ENCODE peak calls at places on chromosomes 11 and 22, in six cellular contexts. L is HL-60, O is osteocyte, M is RWPE1, X is tibial nerve, P is Panc1. C is an unnamed sample.
A peak's percentile ranks its signal among the peaks of the same experiment; 100 is the strongest.

GRCh38 chr11:64235427-64236161 is 1.2 kb downstream of the VEGFB start:
- DNase-seq in L (no peak), O (no peak), M (no peak), X (no peak), P (no peak), C (no peak)

GRCh38 chr22:39725351-39726035 is 154.9 kb downstream of the CACNA1I start:
- DNase-seq in L (no peak), O (peak; percentile 72), M (no peak), X (no peak), P (no peak), C (peak; percentile 80)

GRCh38 chr11:57348636-57349323 is 10.6 kb downstream of the P2RX3 start:
- DNase-seq in L (no peak), O (no peak), M (no peak), X (no peak), P (no peak), C (no peak)

GRCh38 chr11:4495487-4495886 is 13.0 kb downstream of the OR52K1 start:
- DNase-seq in L (no peak), O (no peak), M (no peak), X (no peak), P (no peak), C (no peak)

GRCh38 chr22:23085785-23086184 is 15.5 kb downstream of the GNAZ start:
- DNase-seq in L (no peak), O (no peak), M (no peak), X (no peak), P (no peak), C (no peak)

GRCh38 chr11:34337016-34337415 is 20.8 kb downstream of the ABTB2 start:
- DNase-seq in L (no peak), O (no peak), M (no peak), X (no peak), P (no peak), C (peak; percentile 66)

GRCh38 chr11:83573097-83573496 is 286.9 kb upstream of the CCDC90B start:
- DNase-seq in L (no peak), O (no peak), M (peak; percentile 34), X (no peak), P (no peak), C (no peak)

GRCh38 chr11:18700375-18700774 is 1.8 kb downstream of the TMEM86A start:
- DNase-seq in L (no peak), O (no peak), M (no peak), X (no peak), P (no peak), C (no peak)

GRCh38 chr11:85725510-85726258 is 39.7 kb upstream of the CCDC89 start:
- DNase-seq in L (no peak), O (no peak), M (peak; percentile 59), X (no peak), P (no peak), C (no peak)

GRCh38 chr11:81368192-81368591 is 1365.5 kb downstream of the FAM181B start:
- DNase-seq in L (no peak), O (no peak), M (no peak), X (no peak), P (no peak), C (no peak)

GRCh38 chr11:44380820-44381219 is 70.9 kb upstream of the ALX4 start:
- DNase-seq in L (no peak), O (no peak), M (no peak), X (no peak), P (no peak), C (no peak)

GRCh38 chr11:44382118-44382517 is 72.2 kb upstream of the ALX4 start:
- DNase-seq in L (no peak), O (no peak), M (no peak), X (no peak), P (no peak), C (no peak)

GRCh38 chr11:44383246-44383645 is 73.3 kb upstream of the ALX4 start:
- DNase-seq in L (no peak), O (no peak), M (no peak), X (no peak), P (no peak), C (no peak)

GRCh38 chr11:44381261-44381660 is 71.3 kb upstream of the ALX4 start:
- DNase-seq in L (no peak), O (no peak), M (no peak), X (no peak), P (no peak), C (no peak)

GRCh38 chr11:44382648-44383240 is 72.8 kb upstream of the ALX4 start:
- DNase-seq in L (no peak), O (no peak), M (no peak), X (no peak), P (no peak), C (peak; percentile 86)
- TF ChIP-seq CTCF in L (no peak), O (no peak), M (no peak), X (no peak), P (no peak), C (no peak)

GRCh38 chr22:48800036-48800885 is 1027.4 kb downstream of the BRD1 start:
- DNase-seq in L (no peak), O (peak; percentile 75), M (no peak), X (no peak), P (no peak), C (no peak)

GRCh38 chr22:48803171-48803992 is 1024.3 kb downstream of the BRD1 start:
- DNase-seq in L (no peak), O (no peak), M (no peak), X (no peak), P (no peak), C (no peak)

GRCh38 chr22:48802576-48802975 is 1025.1 kb downstream of the BRD1 start:
- DNase-seq in L (no peak), O (no peak), M (no peak), X (no peak), P (no peak), C (no peak)

GRCh38 chr22:48799227-48799970 is 1028.3 kb downstream of the BRD1 start:
- DNase-seq in L (no peak), O (peak; percentile 77), M (no peak), X (no peak), P (no peak), C (no peak)

GRCh38 chr22:48800886-48801607 is 1026.6 kb downstream of the BRD1 start:
- DNase-seq in L (no peak), O (peak; percentile 77), M (no peak), X (no peak), P (no peak), C (no peak)
- TF ChIP-seq CTCF in L (no peak), O (no peak), M (no peak), X (no peak), P (no peak), C (no peak)

DNA sequence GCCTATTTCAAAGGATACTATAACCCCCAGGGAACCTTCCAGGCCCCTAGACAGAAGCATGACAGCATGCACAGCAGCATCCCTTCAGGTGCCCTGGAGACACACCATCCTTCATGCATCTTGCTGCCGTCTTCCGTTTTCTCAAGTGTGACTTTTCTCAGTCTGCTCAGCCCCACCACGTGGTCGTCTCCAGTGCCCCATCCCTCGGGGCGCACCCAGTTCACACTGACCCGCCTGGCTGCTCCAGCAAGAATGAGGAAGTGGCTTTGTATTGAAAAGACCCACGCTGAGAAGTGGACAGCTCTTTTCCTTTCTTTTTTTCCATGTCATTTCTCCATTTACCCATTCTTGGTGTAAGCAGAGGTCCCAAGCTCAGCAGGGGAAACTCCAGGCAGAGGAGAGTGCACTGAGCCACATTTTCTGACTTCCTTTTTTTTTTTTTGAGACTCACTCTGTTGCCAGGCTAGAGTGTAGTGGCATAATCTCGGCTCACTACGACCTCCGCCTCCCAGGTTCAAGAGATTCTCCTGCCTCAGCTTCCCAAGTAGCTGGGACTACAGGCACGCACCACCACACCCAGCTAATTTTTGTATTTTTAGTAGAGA is 14.5 kb downstream of the SERPINH1 start:
- DNase-seq in L (no peak), O (peak; percentile 89), M (no peak), X (peak; percentile 35), P (no peak), C (peak; percentile 88)
- TF ChIP-seq CTCF in L (no peak), O (no peak), M (no peak), X (no peak), P (no peak), C (no peak)

DNA sequence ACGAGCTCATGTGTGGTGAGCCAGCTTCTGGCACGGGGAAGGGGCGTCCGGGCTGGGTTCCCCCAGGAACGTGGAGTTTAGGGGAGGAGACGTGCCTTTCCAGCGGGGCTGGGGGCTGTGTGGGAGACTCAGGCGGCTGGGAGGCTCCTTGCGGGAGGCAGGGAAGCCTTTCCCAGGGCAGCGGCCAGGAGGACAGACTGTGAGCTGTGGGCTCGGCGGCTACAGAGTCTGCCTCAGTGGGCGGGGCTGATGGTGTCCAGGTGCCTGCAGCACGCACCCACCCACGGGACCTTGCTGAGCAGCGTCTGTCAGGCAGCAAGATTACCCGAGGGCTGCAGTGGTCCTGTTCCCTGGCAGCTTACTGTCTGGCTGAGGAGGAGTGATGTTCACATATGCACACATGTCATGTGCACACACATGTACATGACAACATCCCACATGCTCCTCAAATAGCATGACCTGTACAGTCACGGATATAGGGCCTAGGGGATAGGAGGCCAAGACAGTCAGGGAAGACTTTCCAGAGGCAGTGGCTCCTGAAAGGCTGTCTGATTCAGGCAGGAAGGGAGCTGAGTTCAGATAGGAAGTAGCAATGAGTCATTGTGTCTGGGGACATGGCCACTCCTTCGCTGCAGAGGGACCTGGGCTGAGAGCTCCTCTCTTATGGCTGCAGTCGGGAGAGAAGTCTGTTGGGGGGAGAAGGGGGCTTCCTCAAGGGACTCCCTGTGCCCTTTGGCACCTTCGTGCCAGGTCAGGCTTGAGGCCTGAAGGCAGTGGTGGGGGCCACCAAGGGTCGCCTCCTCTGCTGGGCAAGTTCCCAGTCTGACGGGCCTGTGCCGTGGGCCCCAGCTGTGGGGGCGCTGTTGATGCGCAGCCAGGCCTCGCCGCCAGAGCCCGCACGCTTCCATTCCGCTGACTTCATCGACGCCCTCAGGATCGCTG is 23.3 kb upstream of the PPP6R3 start:
- DNase-seq in L (peak; percentile 28), O (no peak), M (peak; percentile 40), X (no peak), P (peak; percentile 13), C (no peak)
- TF ChIP-seq CTCF in L (no peak), O (no peak), M (no peak), X (no peak), P (no peak), C (no peak)

C was measured in thyroid gland.